ENCODE peak calls at places on chromosomes 7 and 10, in six cellular contexts. E is fibroblast of the conjunctiva; N is SW480; R is aorta; K is activated CD8-positive, alpha-beta memory T cell treated with anti-CD3 and anti-CD28 coated beads, Interleukin-2, amount 10 ng/mL, durations not matched to agents 7 days and 5 days; Z is T-helper 2 cell. F is an unnamed sample.

GRCh38 chr10:86673827-86674581 is 5.7 kb downstream of the LDB3 start:
- DNase-seq in E (no peak), N (no peak), R (peak; percentile 79), K (no peak), Z (no peak), F (no peak)

GRCh38 chr7:100546129-100546867 is 7.3 kb downstream of the AGFG2 start:
- DNase-seq in E (no peak), N (peak; percentile 40), R (no peak), K (peak; percentile 59), Z (no peak), F (no peak)

GRCh38 chr7:142383826-142384507 is 126.1 kb upstream of the PRSS58 start:
- DNase-seq in E (no peak), N (peak; percentile 30), R (no peak), K (peak; percentile 54), Z (no peak), F (no peak)

GRCh38 chr7:39339591-39339990 is 226.6 kb upstream of the YAE1 start:
- DNase-seq in E (no peak), N (no peak), R (peak; percentile 37), K (no peak), Z (no peak), F (no peak)

GRCh38 chr10:24255907-24256306 is 47.0 kb downstream of the KIAA1217 start:
- DNase-seq in E (no peak), N (no peak), R (no peak), K (no peak), Z (no peak), F (peak; percentile 77)

GRCh38 chr10:234708-235406 is 99.6 kb downstream of the ZMYND11 start:
- DNase-seq in E (no peak), N (no peak), R (no peak), K (no peak), Z (no peak), F (no peak)

GRCh38 chr10:47087667-47088066 is 176.4 kb downstream of the PTPN20 start:
- DNase-seq in E (no peak), N (no peak), R (no peak), K (no peak), Z (no peak), F (no peak)

GRCh38 chr7:153939177-153939576 is 113.0 kb upstream of the DPP6 start:
- DNase-seq in E (no peak), N (no peak), R (no peak), K (no peak), Z (no peak), F (no peak)

GRCh38 chr7:39880556-39880955 is 69.5 kb upstream of the CDK13 start:
- DNase-seq in E (peak; percentile 12), N (no peak), R (no peak), K (no peak), Z (no peak), F (no peak)

GRCh38 chr10:121406823-121407545 is 191.3 kb downstream of the FGFR2 start:
- DNase-seq in E (no peak), N (peak; percentile 25), R (no peak), K (no peak), Z (no peak), F (no peak)